ENCODE peak calls at places on chromosomes 2 and 18, in ten cellular contexts. I is AG04450; N is NB4; D is AG09309; K is transverse colon; Y is GM10248; C is CD8-positive, alpha-beta T cell; V is chondrocyte; H is GM20000; W is omental fat pad. O is an unnamed sample.
A peak's percentile ranks its signal among the peaks of the same experiment; 100 is the strongest.

GRCh38 chr2:24830351-24830750 is 37.1 kb downstream of the CENPO start:
- DNase-seq in Y (no peak), N (peak; percentile 42), D (no peak), H (peak; percentile 19), V (no peak), C (no peak), W (no peak), K (peak; percentile 3), I (no peak), O (no peak)

GRCh38 chr18:11909597-11910026 is 1.5 kb upstream of the MPPE1 start:
- DNase-seq in W (no peak), K (no peak), D (no peak), V (no peak), N (peak; percentile 27), I (no peak), H (peak; percentile 44), Y (peak; percentile 40), C (no peak), O (no peak)

GRCh38 chr18:45328762-45329161 is 286.5 kb upstream of the SLC14A2 start:
- DNase-seq in D (peak; percentile 51), Y (no peak), V (no peak), H (no peak), K (no peak), C (no peak), N (no peak), W (no peak), I (no peak), O (no peak)

GRCh38 chr18:62715829-62716678 is 713 bp downstream of the PHLPP1 start:
- DNase-seq in W (no peak), D (no peak), C (peak; percentile 32), H (peak; percentile 83), N (peak; percentile 77), V (no peak), K (peak; percentile 70), Y (peak; percentile 67), I (no peak), O (peak; percentile 50)

GRCh38 chr18:49149011-49149410 is 198.2 kb upstream of the SMAD7 start:
- DNase-seq in H (no peak), W (no peak), Y (no peak), D (no peak), I (no peak), V (no peak), C (no peak), N (no peak), K (no peak), O (no peak)

GRCh38 chr18:62842898-62843297 is 127.6 kb downstream of the PHLPP1 start:
- DNase-seq in N (no peak), D (no peak), I (no peak), W (no peak), H (no peak), C (no peak), K (no peak), V (no peak), Y (no peak), O (no peak)

GRCh38 chr2:2260691-2261268 is 70.3 kb downstream of the MYT1L start:
- DNase-seq in V (no peak), N (no peak), C (no peak), K (no peak), I (no peak), H (no peak), Y (no peak), D (no peak), W (no peak), O (no peak)

GRCh38 chr2:2101924-2102323 is 229.2 kb downstream of the MYT1L start:
- DNase-seq in V (no peak), K (no peak), D (no peak), C (no peak), W (no peak), I (no peak), N (peak; percentile 14), H (no peak), Y (no peak), O (no peak)

GRCh38 chr2:197848602-197849001 is 44.2 kb downstream of the PLCL1 start:
- DNase-seq in V (no peak), W (no peak), C (no peak), K (no peak), I (no peak), H (no peak), N (no peak), Y (no peak), D (no peak), O (no peak)

GRCh38 chr2:197853549-197853948 is 49.2 kb downstream of the PLCL1 start:
- DNase-seq in I (no peak), D (no peak), H (no peak), Y (no peak), N (no peak), C (no peak), W (no peak), V (no peak), K (no peak), O (no peak)

GRCh38 chr2:197852127-197852526 is 47.7 kb downstream of the PLCL1 start:
- DNase-seq in K (no peak), V (no peak), H (no peak), C (no peak), Y (no peak), I (no peak), N (no peak), D (no peak), W (no peak), O (no peak)

GRCh38 chr2:197850882-197851281 is 46.5 kb downstream of the PLCL1 start:
- DNase-seq in C (no peak), V (no peak), D (no peak), Y (no peak), K (no peak), I (peak; percentile 18), H (no peak), W (no peak), N (no peak), O (no peak)

DNA sequence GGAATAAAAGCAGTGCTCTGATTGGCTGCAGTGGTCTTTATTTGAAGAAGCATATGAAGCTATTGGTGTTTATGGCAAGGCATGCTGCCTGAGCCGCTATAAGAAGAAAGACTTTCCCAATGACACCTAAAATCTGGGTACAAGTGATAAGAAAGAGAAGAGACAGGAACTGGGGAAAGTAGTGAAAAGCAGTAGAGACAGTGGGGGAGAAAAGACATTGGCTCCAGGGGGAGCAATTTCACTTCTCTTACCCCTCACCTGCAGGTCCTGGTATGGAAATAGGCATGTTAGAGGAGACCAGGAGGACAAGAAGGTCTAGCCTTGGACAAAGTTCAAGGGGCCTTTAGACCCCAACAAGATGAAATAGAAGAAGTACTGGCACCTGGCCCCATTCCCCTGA is 47.1 kb downstream of the PLCL1 start:
- DNase-seq in C (no peak), W (no peak), I (no peak), D (no peak), K (no peak), N (peak; percentile 20), Y (peak; percentile 18), H (peak; percentile 23), V (no peak), O (no peak)
- TF ChIP-seq CTCF in C (no peak), W (no peak), I (peak; percentile 6), D (no peak), K (no peak), N (no peak), Y (peak; percentile 30), H (peak; percentile 22), V (no peak), O (no peak)

DNA sequence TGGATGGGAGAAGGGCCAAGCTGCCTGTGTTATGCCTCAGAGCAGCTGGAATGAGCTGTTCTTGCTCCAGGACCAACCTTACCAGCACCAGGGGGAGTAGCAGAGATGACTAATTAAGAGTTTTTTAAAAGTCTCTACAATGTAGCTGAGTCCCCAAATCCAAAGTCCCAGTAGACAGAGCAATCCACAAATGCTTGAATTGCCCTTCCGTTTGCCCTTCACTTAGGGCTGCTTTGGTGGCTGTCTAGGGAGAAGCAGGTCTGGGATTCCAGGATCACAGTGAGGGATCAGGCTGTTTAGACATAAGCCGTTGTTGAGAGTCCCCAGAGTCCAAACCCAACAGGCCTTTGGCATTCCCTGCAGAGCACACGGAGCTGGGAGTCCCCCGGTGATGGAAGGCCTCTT is 59.4 kb downstream of the RHOB start:
- DNase-seq in H (no peak), I (peak; percentile 23), V (no peak), N (no peak), C (no peak), W (no peak), Y (no peak), K (no peak), D (no peak), O (no peak)
- TF ChIP-seq CTCF in H (no peak), I (peak; percentile 54), V (peak; percentile 48), N (no peak), C (no peak), W (no peak), Y (no peak), K (no peak), D (peak; percentile 45), O (no peak)

GRCh38 chr2:43269074-43269572 is 42.7 kb upstream of the ZFP36L2 start:
- DNase-seq in V (no peak), C (no peak), W (peak; percentile 62), N (no peak), H (no peak), I (peak; percentile 92), D (peak; percentile 89), Y (no peak), K (peak; percentile 66), O (no peak)
- TF ChIP-seq CTCF in V (peak; percentile 33), C (no peak), W (no peak), N (no peak), H (no peak), I (peak; percentile 30), D (peak; percentile 39), Y (no peak), K (no peak), O (no peak)

GRCh38 chr2:138829326-138829725 is 49.1 kb upstream of the NXPH2 start:
- DNase-seq in W (no peak), K (no peak), C (peak; percentile 0), N (peak; percentile 60), D (no peak), V (no peak), H (peak; percentile 22), I (no peak), Y (peak; percentile 9), O (peak; percentile 73)
- TF ChIP-seq CTCF in W (no peak), K (no peak), C (no peak), N (peak; percentile 42), D (no peak), V (peak; percentile 64), H (peak; percentile 27), I (peak; percentile 25), Y (peak; percentile 47), O (peak; percentile 65)

DNA sequence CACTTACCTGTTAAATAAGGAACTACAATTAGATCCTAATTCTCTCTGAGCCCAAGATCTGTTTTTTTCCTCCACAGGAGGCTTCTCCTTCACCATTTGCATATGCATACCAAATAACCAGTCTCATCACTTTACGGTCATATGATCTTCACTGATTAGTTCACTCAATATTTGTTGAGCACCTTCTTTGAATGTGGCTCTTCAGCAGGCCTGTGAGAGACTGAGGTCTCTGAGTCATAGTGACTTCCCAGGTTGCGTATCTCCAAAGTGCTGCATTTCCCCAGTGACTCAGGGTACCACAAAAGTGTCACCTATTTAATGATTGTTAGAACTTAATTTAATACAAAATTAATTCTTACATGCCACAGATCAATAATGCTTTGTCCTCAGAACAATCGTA is 108.8 kb upstream of the TRIB2 start:
- DNase-seq in W (no peak), H (no peak), V (no peak), C (no peak), Y (no peak), I (no peak), D (no peak), N (no peak), K (no peak), O (no peak)
- TF ChIP-seq CTCF in W (no peak), H (no peak), V (no peak), C (no peak), Y (no peak), I (no peak), D (no peak), N (no peak), K (no peak), O (no peak)

O was measured in Calu3.